ENCODE peak calls at places on chromosomes 5 and 9, in four cellular contexts. Z, P, V and N are unnamed samples.

GRCh38 chr9:86322973-86323644 is 31.1 kb downstream of the TUT7 start:
- DNase-seq in Z (no peak), V (no peak), P (no peak), N (no peak)

GRCh38 chr9:70411930-70412677 is 2.4 kb downstream of the KLF9 start:
- DNase-seq in V (peak; percentile 81), Z (peak; percentile 89), P (peak; percentile 51), N (peak; percentile 72)

GRCh38 chr5:59525957-59526356 is 367.6 kb downstream of the PDE4D start:
- DNase-seq in V (peak; percentile 27), Z (no peak), P (no peak), N (no peak)

GRCh38 chr5:3226171-3226570 is 369.5 kb upstream of the IRX1 start:
- DNase-seq in P (no peak), V (no peak), Z (no peak), N (no peak)

GRCh38 chr5:109560554-109560953 is 129.2 kb upstream of the MAN2A1 start:
- DNase-seq in V (no peak), Z (no peak), P (no peak), N (no peak)

GRCh38 chr9:9299134-9299533 is 1313.7 kb downstream of the PTPRD start:
- DNase-seq in Z (no peak), V (no peak), P (no peak), N (peak; percentile 19)

GRCh38 chr5:62206150-62206829 is 99.7 kb upstream of the KIF2A start:
- DNase-seq in Z (peak; percentile 58), V (peak; percentile 18), P (no peak), N (peak; percentile 78)

GRCh38 chr5:107361945-107362344 is 308.8 kb downstream of the EFNA5 start:
- DNase-seq in P (no peak), V (no peak), Z (no peak), N (no peak)

GRCh38 chr9:136394312-136395305 is 5.4 kb downstream of the SNAPC4 start:
- DNase-seq in V (no peak), Z (no peak), P (no peak), N (no peak)

GRCh38 chr5:103981592-103981991 is 419.0 kb upstream of the NUDT12 start:
- DNase-seq in V (no peak), Z (no peak), P (no peak), N (no peak)

GRCh38 chr9:87725900-87726709 is at the start of gene CTSL:
- DNase-seq in V (peak; percentile 76), Z (peak; percentile 87), P (no peak), N (peak; percentile 95)

DNA sequence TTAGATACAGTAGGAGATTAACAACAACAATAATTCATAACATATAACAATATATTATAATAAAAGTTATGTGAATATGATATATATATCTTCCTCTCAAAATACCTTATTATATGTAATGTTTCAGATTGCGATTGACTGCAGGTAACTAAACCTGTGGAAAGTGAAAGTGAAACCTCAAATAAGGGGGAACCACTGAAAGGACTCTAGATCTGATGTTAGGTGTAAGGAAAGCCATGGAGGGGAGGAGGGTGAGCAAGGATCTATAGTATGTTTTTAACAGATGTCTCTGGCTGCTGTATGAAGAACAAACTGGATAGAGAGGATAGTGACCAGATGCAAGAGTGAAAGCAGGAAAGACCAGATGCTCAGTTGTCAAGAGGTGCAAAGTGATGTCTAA is 5.8 kb upstream of the FSTL4 start:
- DNase-seq in V (no peak), P (no peak), Z (no peak), N (no peak)
- TF ChIP-seq EZH2 in V (no peak), P (no peak), Z (no peak), N (no peak)

GRCh38 chr9:93513606-93514005 is 60.2 kb upstream of the FAM120AOS start:
- DNase-seq in V (no peak), P (no peak), Z (no peak), N (no peak)
- H4K20me1 ChIP-seq in V (no peaks in the 10 kb centered on the region), P (no peaks in the 10 kb centered on the region), Z (peaks cover 16% of the 10 kb centered on the region), N (peaks cover 36% of the 10 kb centered on the region)

DNA sequence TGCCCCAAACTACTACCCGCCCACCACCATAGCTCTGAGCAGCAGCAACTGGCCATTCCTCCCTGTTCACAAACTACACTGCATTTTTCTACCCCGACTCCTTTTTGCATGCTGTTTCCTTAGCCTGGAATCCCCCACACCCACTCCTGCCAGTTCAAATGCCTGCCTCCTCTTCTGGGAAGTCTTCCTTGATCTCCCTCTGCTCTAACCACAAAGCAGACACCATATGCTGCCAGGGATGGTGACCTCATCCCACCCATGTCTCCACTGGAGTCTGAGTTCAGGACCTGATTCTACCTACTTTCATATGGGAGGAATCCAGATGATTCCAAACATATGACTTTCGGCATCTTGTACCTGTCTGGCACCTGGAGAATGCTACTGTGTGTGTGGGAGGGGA is 13.3 kb downstream of the ALDH1B1 start:
- DNase-seq in P (no peak), Z (no peak), V (no peak), N (no peak)
- TF ChIP-seq JUNB in P (no peak), Z (no peak), V (no peak), N (no peak)

DNA sequence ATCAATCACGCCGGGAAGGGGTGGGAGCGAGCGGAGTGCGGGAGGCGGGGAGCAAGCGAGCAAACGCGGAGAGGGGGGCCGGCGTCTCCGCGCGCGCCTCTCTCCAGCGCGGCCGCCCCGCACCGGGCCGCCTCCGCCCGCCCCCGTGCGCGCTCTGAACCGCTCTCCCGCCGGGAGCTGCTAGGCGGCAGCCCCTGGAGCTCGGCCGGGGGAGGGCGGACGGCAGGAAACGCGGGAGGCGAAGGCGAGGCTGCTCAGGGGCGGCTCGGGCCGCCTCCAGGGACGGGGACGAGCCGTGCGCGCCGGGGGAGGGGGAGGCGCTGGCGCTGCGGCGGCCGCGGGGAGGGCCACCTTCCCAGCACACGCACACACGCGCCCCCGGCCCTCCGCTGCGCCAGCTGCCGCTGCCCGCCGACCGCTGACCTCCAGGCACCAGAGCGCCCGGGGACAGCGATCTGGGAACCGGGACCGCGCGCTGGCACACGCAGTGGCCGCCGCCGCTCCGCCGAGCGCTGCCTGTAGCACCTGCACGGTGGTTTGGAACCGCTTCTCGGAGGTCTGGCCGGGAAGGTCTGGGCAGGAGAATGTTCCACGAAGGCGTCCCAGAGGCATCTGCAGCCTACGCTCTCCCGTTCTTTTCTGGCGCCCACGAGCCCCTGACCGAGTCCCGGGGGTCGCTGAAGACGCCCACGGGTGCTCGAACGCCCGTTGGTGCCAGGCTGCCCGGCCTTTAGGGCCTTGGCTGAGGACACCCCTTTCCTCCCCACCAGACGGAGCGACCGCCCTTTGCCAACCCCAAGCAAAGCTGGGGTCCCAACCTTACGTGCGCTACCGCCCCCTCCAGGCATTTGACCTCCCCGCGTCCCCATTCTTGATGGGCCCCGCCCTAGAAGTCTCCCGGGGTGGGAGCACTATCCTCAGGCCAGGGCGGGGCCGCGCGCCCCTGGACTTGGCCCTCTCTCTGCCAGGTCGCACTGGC is at the start of gene GABBR2:
- DNase-seq in V (no peak), P (no peak), Z (peak; percentile 25), N (peak; percentile 68)
- TF ChIP-seq EZH2 in V (no peak), P (no peak), Z (no peak), N (peak; percentile 30)

GRCh38 chr5:167730121-167730520 is 561.3 kb upstream of the WWC1 start:
- DNase-seq in V (no peak), P (no peak), Z (no peak), N (no peak)
- H4K20me1 ChIP-seq in V (no peaks in the 10 kb centered on the region), P (no peaks in the 10 kb centered on the region), Z (no peaks in the 10 kb centered on the region), N (no peaks in the 10 kb centered on the region)

DNA sequence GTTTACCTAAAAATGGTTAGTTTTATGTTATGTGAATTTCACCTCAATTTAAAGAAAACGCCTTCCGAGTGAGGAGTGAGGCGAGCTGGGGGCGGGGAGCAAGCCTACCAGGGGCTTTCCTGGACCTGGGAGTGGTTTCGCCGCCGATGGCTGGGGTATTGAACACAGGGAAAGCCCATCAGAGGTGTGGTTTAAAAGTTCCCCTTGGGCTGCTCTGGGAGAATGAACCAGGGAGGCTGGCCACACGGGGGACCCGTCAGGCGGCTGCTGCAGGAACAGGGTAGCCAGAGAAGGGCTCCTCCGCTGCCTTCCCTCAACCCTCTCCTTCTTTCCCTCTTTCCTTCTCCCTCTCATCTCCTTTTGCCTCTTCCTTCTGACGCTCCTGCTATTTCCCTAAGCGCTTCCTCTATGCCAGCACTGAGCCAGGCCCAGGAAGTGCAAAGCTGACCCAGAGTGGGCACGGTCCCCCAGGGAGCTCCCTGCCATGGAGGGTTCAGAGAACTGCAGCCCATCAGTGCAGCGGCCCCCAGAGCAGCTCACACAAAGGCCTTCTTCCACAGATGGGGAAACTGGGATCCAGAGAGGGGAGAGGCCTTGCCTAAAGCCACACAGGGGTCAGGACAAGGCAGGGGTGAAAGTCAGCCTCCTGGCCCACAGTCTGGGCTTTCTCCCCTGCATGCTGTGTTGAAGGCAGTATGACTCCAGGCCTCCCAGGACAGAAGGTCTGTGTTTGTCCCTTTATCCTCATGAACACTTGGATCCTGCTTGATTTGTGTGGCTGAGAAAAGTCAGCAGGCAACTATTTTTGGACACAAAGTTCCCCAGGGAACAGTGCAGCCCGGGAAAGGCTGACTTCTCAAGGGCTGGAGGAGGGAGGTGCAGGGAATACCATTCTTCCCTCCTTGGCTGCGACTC is 4.6 kb downstream of the AKNA start:
- DNase-seq in Z (no peak), P (no peak), V (no peak), N (peak; percentile 83)
- TF ChIP-seq JUNB in Z (no peak), P (no peak), V (no peak), N (no peak)

GRCh38 chr5:163260471-163260870 is 176.9 kb upstream of the CCNG1 start:
- DNase-seq in V (no peak), P (no peak), Z (no peak), N (no peak)

GRCh38 chr5:163261647-163262269 is 175.6 kb upstream of the CCNG1 start:
- DNase-seq in P (no peak), V (no peak), Z (peak; percentile 8), N (no peak)

GRCh38 chr5:163259495-163259894 is 177.9 kb upstream of the CCNG1 start:
- DNase-seq in P (no peak), V (no peak), Z (no peak), N (peak; percentile 16)

DNA sequence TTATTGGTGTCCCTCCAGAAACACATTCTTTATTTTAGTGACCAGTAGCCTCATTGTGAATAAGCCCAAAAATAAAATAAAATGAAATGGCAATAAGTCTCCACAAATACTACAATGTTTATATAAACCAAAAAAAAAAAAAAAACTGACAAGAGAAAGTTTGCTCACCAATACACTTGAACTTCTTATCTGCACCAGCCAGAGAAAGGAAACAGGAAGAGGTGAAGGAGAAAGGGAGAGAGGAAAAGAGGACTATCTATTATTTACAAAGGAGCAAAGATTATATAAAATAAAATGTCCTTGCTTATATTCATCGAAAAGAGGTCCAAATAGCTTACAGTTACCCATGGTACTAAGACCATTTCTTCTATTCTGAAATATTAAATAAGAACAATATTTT is 176.4 kb upstream of the CCNG1 start:
- DNase-seq in Z (no peak), P (no peak), V (no peak), N (no peak)
- TF ChIP-seq EZH2 in Z (no peak), P (no peak), V (no peak), N (no peak)

GRCh38 chr5:14445581-14446290 is 135.9 kb upstream of the OTULINL start:
- DNase-seq in V (no peak), P (no peak), Z (no peak), N (peak; percentile 91)
- H4K20me1 ChIP-seq in V (no peaks in the 10 kb centered on the region), P (no peaks in the 10 kb centered on the region), Z (no peaks in the 10 kb centered on the region), N (no peaks in the 10 kb centered on the region)

DNA sequence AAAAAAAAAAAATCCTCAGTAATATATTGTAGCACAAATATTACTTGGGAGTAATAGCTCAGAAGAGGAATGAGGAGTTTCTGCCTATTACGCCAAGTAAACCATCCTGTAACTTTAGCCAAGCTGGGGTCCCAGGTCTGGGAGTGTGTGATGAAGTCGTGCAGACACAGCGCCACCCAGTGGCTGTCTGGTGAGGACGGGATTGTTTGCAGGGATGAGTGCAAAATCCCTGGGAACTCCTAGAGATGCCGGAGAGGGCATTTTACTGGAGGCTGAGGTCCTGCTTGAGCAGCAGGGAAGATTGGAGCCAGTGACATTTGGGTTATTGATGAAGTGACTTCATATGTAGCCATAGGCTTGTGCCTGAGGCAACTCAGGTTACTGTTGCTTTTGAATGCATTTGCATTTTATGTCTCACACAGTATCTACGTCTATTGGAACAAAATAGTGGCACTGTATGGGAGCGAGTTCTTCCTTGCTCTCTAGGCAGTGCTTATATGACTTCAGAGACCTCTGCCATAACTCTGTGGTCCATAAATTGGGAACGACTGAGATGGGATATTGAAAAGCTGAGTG is 72.8 kb downstream of the PSAT1 start:
- DNase-seq in P (no peak), Z (peak; percentile 73), V (peak; percentile 60), N (peak; percentile 94)
- TF ChIP-seq JUNB in P (no peak), Z (no peak), V (no peak), N (no peak)